ENCODE peak calls at places on chromosomes 13 and 19, in four cellular contexts. F is bronchial epithelial cell, W is uterus, G is BE2C. R is an unnamed sample.

GRCh38 chr13:111893071-111893606 is 173.8 kb upstream of the SOX1 start:
- DNase-seq in W (no peak), F (no peak), G (no peak), R (peak; percentile 79)

GRCh38 chr13:102190930-102191329 is 210.9 kb downstream of the FGF14 start:
- DNase-seq in F (peak; percentile 66), W (no peak), G (no peak), R (no peak)

GRCh38 chr19:18090545-18091216 is 3.9 kb upstream of the IL12RB1 start:
- DNase-seq in F (no peak), G (no peak), W (no peak), R (peak; percentile 21)

GRCh38 chr13:99686157-99686572 is 184.9 kb downstream of the TM9SF2 start:
- DNase-seq in G (peak; percentile 69), W (no peak), F (no peak), R (no peak)

GRCh38 chr13:22801402-22802003 is 379.3 kb upstream of the SGCG start:
- DNase-seq in W (no peak), G (no peak), F (peak; percentile 36), R (no peak)

GRCh38 chr19:11151181-11151580 is 4.4 kb downstream of the SPC24 start:
- DNase-seq in W (no peak), G (no peak), F (no peak), R (no peak)

GRCh38 chr13:51221674-51222509 is at the start of gene FAM124A:
- DNase-seq in F (no peak), W (peak; percentile 62), G (peak; percentile 77), R (peak; percentile 90)

GRCh38 chr19:315811-316210 is 24.6 kb upstream of the PLPP2 start:
- DNase-seq in W (no peak), F (no peak), G (no peak), R (no peak)

GRCh38 chr13:99320693-99321481 is 13.7 kb upstream of the GPR183 start:
- DNase-seq in G (no peak), W (no peak), F (peak; percentile 84), R (no peak)

GRCh38 chr13:91169641-91170040 is 177.8 kb upstream of the MIR17HG start:
- DNase-seq in F (no peak), G (no peak), W (no peak), R (no peak)

GRCh38 chr13:24865158-24865557 is 101.2 kb downstream of the RNF17 start:
- DNase-seq in W (no peak), G (no peak), F (peak; percentile 21), R (no peak)

GRCh38 chr19:23440791-23441190 is 45.5 kb upstream of the ZNF91 start:
- DNase-seq in G (peak; percentile 56), F (no peak), W (no peak), R (peak; percentile 38)

GRCh38 chr13:111668451-111668850 is 348.0 kb downstream of the TEX29 start:
- DNase-seq in G (no peak), F (no peak), W (no peak), R (no peak)

GRCh38 chr19:45160870-45161714 is at the start of gene NKPD1:
- DNase-seq in W (no peak), F (peak; percentile 34), G (peak; percentile 56), R (peak; percentile 77)

GRCh38 chr19:41877916-41878905 is 1.1 kb downstream of the CD79A start:
- DNase-seq in F (no peak), W (no peak), G (no peak), R (peak; percentile 53)
- H3K4me3 ChIP-seq in F (no peak overlapping the region), W (no peak overlapping the region), G (no peak overlapping the region), R (no peak overlapping the region)

GRCh38 chr19:4444765-4445741 is 12.5 kb downstream of the UBXN6 start:
- DNase-seq in W (no peak), G (no peak), F (no peak), R (peak; percentile 61)

GRCh38 chr19:4448147-4448985 is 9.2 kb downstream of the UBXN6 start:
- DNase-seq in G (no peak), F (no peak), W (no peak), R (peak; percentile 53)

GRCh38 chr19:4445963-4446668 is 11.5 kb downstream of the UBXN6 start:
- DNase-seq in W (no peak), G (no peak), F (no peak), R (peak; percentile 70)

GRCh38 chr19:4447327-4448146 is 10.1 kb downstream of the UBXN6 start:
- DNase-seq in W (no peak), G (no peak), F (no peak), R (peak; percentile 65)

GRCh38 chr19:4446801-4447200 is 10.8 kb downstream of the UBXN6 start:
- DNase-seq in G (no peak), F (no peak), W (no peak), R (peak; percentile 59)
- H3K36me3 ChIP-seq in G (peaks cover 66% of the 10 kb centered on the region), F (peaks cover 33% of the 10 kb centered on the region), W (no peaks in the 10 kb centered on the region), R (peaks cover 7% of the 10 kb centered on the region)

GRCh38 chr19:13839193-13839937 is 37.6 kb upstream of the NANOS3 start:
- DNase-seq in F (peak; percentile 57), W (peak; percentile 77), G (peak; percentile 97), R (peak; percentile 83)
- H3K4me3 ChIP-seq in F (peak overlapping the region; percentile 96), W (peak overlapping the region; percentile 96), G (peak overlapping the region; percentile 85), R (no peak overlapping the region)

GRCh38 chr13:98219685-98220084 is 42.6 kb upstream of the RNF113B start:
- DNase-seq in F (no peak), G (no peak), W (no peak), R (no peak)

GRCh38 chr13:98222081-98222554 is 45.0 kb upstream of the RNF113B start:
- DNase-seq in G (no peak), F (peak; percentile 28), W (no peak), R (no peak)

GRCh38 chr13:98221234-98221633 is 44.2 kb upstream of the RNF113B start:
- DNase-seq in G (no peak), W (no peak), F (no peak), R (no peak)

GRCh38 chr13:98222816-98223215 is 45.7 kb upstream of the RNF113B start:
- DNase-seq in F (no peak), W (no peak), G (no peak), R (no peak)

DNA sequence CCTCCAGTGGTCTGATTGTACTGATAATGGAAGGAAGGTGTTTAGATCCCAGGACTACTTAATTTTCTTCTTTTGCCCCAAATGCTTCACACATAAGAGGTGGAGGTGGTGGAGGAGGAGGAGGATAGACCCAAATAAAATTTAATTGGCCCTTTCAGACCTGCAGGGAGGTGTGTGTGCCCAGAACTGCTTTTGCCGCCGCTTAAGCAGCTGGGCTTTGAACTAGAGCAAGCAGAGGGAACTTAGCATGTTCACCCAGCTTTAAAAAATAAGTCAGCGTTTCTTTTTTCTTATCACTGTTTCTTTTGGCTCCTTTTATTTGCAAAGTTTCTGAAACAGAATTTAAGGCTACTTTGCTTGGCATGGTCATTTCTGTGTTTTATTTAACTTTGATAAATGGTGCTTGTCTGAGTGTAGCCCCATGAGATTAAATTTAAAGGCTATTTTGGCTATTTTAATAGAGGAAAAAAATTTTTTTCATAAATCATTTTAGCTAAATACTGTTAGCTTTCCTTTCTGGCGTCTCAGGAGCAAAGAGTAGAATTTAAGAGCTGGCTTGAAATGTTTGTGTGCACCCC is 43.2 kb upstream of the RNF113B start:
- DNase-seq in G (no peak), W (no peak), F (no peak), R (no peak)
- H3K36me3 ChIP-seq in G (peaks cover 5% of the 10 kb centered on the region), W (no peaks in the 10 kb centered on the region), F (no peaks in the 10 kb centered on the region), R (no peaks in the 10 kb centered on the region)